ENCODE peak calls at places on chromosomes 4 and X, in eight cellular contexts. F is NB4; Z is fibroblast of pulmonary artery; M is effector memory CD4-positive, alpha-beta T cell; B is C1 segment of cervical spinal cord; E is suprapubic skin; C is T follicular helper cell; X is activated CD4-positive, alpha-beta T cell treated with anti-CD3 and anti-CD28 coated beads for 24 hours. Y is an unnamed sample.
A peak's percentile ranks its signal among the peaks of the same experiment; 100 is the strongest.

GRCh38 chr4:42277291-42277690 is 120.0 kb upstream of the SHISA3 start:
- DNase-seq in F (no peak), Z (no peak), M (no peak), B (no peak), E (no peak), C (no peak), X (no peak), Y (no peak)

GRCh38 chr4:17286737-17287460 is 225.0 kb downstream of the QDPR start:
- DNase-seq in F (no peak), Z (no peak), M (no peak), B (no peak), E (no peak), C (no peak), X (no peak), Y (no peak)

GRCh38 chr4:139084425-139085093 is 69.0 kb downstream of the NOCT start:
- DNase-seq in F (no peak), Z (peak; percentile 16), M (no peak), B (no peak), E (no peak), C (no peak), X (no peak), Y (peak; percentile 90)

GRCh38 chrX:154467556-154467955 is 9.5 kb downstream of the PLXNA3 start:
- DNase-seq in F (no peak), Z (no peak), M (no peak), B (no peak), E (no peak), C (no peak), X (no peak), Y (no peak)

GRCh38 chrX:3518870-3519269 is 172.4 kb upstream of the MXRA5 start:
- DNase-seq in F (no peak), Z (peak; percentile 79), M (no peak), B (peak; percentile 1), E (no peak), C (no peak), X (no peak), Y (no peak)

GRCh38 chrX:10103023-10103422 is 53.8 kb upstream of the CLCN4 start:
- DNase-seq in F (no peak), Z (no peak), M (no peak), B (no peak), E (no peak), C (no peak), X (no peak), Y (no peak)

GRCh38 chrX:71541546-71542022 is 8.7 kb downstream of the OGT start:
- DNase-seq in F (peak; percentile 44), Z (peak; percentile 77), M (no peak), B (no peak), E (no peak), C (no peak), X (no peak), Y (no peak)

GRCh38 chr4:52507774-52508173 is 151.3 kb downstream of the USP46 start:
- DNase-seq in F (no peak), Z (no peak), M (no peak), B (peak; percentile 3), E (no peak), C (no peak), X (no peak), Y (no peak)

GRCh38 chrX:19876962-19877361 is 10.4 kb downstream of the SH3KBP1 start:
- DNase-seq in F (no peak), Z (no peak), M (no peak), B (no peak), E (no peak), C (no peak), X (no peak), Y (no peak)

GRCh38 chr4:6041794-6042193 is 23.6 kb upstream of the C4orf50 start:
- DNase-seq in F (no peak), Z (no peak), M (no peak), B (no peak), E (no peak), C (no peak), X (no peak), Y (no peak)

GRCh38 chrX:14694631-14695030 is 165.3 kb downstream of the GLRA2 start:
- DNase-seq in F (no peak), Z (peak; percentile 2), M (no peak), B (no peak), E (no peak), C (no peak), X (no peak), Y (no peak)

GRCh38 chrX:86946569-86946968 is 571.0 kb upstream of the KLHL4 start:
- DNase-seq in F (peak; percentile 38), Z (peak; percentile 20), M (no peak), B (no peak), E (no peak), C (no peak), X (no peak), Y (peak; percentile 26)

GRCh38 chr4:10140866-10141759 is 24.5 kb upstream of the WDR1 start:
- DNase-seq in F (no peak), Z (no peak), M (no peak), B (no peak), E (no peak), C (no peak), X (no peak), Y (no peak)

GRCh38 chr4:2535386-2536192 is 858 bp upstream of the FAM193A start:
- DNase-seq in F (peak; percentile 96), Z (peak; percentile 19), M (no peak), B (peak; percentile 72), E (peak; percentile 84), C (peak; percentile 30), X (peak; percentile 21), Y (peak; percentile 62)

GRCh38 chr4:38523524-38524448 is 140.2 kb upstream of the KLF3 start:
- DNase-seq in F (peak; percentile 21), Z (no peak), M (peak; percentile 9), B (peak; percentile 17), E (no peak), C (peak; percentile 21), X (peak; percentile 38), Y (no peak)

GRCh38 chrX:14027511-14028019 is 2.1 kb downstream of the GEMIN8 start:
- DNase-seq in F (peak; percentile 29), Z (peak; percentile 58), M (no peak), B (no peak), E (no peak), C (no peak), X (no peak), Y (no peak)

GRCh38 chr4:141658316-141658715 is 21.9 kb downstream of the IL15 start:
- DNase-seq in F (no peak), Z (no peak), M (no peak), B (no peak), E (no peak), C (no peak), X (no peak), Y (no peak)